ENCODE peak calls at places on chromosomes 13 and 19, in four cellular contexts. U is esophagus squamous epithelium, K is endothelial cell of umbilical vein, Q is ovary. H is an unnamed sample.
A peak's percentile ranks its signal among the peaks of the same experiment; 100 is the strongest.

GRCh38 chr19:31501427-31502195 is 152.4 kb upstream of the TSHZ3 start:
- DNase-seq in K (no peak), U (no peak), Q (no peak), H (no peak)

GRCh38 chr13:66887088-66887487 is 343.0 kb downstream of the PCDH9 start:
- DNase-seq in U (no peak), K (no peak), Q (no peak), H (no peak)

GRCh38 chr19:30755581-30755980 is 383.4 kb downstream of the ZNF536 start:
- DNase-seq in K (no peak), Q (no peak), U (no peak), H (no peak)

GRCh38 chr13:30529085-30529815 is 63.5 kb upstream of the HMGB1 start:
- DNase-seq in Q (no peak), K (no peak), U (no peak), H (no peak)

GRCh38 chr13:83065136-83065535 is 817.1 kb downstream of the SLITRK1 start:
- DNase-seq in K (no peak), U (no peak), Q (peak; percentile 59), H (no peak)

GRCh38 chr19:16297575-16298178 is 26.9 kb upstream of the KLF2 start:
- DNase-seq in Q (no peak), K (no peak), U (no peak), H (peak; percentile 61)

GRCh38 chr13:91576590-91576989 is 178.2 kb downstream of the GPC5 start:
- DNase-seq in U (no peak), Q (no peak), K (no peak), H (no peak)

GRCh38 chr19:29624489-29625210 is 18.6 kb downstream of the POP4 start:
- DNase-seq in K (no peak), U (no peak), Q (no peak), H (no peak)

GRCh38 chr19:4844348-4845179 is 13.1 kb upstream of the TICAM1 start:
- DNase-seq in U (no peak), K (no peak), Q (no peak), H (no peak)

GRCh38 chr19:20278342-20278741 is 111.3 kb downstream of the ZNF486 start:
- DNase-seq in K (no peak), Q (no peak), U (no peak), H (peak; percentile 1)

GRCh38 chr19:3465552-3465951 is 14.8 kb downstream of the SMIM24 start:
- DNase-seq in K (no peak), Q (no peak), U (no peak), H (no peak)

GRCh38 chr13:50081106-50081898 is 66.1 kb downstream of the KCNRG start:
- DNase-seq in U (peak; percentile 14), K (peak; percentile 53), Q (peak; percentile 71), H (peak; percentile 50)
- TF ChIP-seq CTCF in U (no peak), K (peak; percentile 9), Q (no peak), H (no peak)

GRCh38 chr13:96792736-96793444 is 201.4 kb downstream of the OXGR1 start:
- DNase-seq in U (no peak), Q (no peak), K (no peak), H (peak; percentile 28)

GRCh38 chr13:96796234-96796633 is 198.0 kb downstream of the OXGR1 start:
- DNase-seq in U (no peak), K (no peak), Q (no peak), H (no peak)

DNA sequence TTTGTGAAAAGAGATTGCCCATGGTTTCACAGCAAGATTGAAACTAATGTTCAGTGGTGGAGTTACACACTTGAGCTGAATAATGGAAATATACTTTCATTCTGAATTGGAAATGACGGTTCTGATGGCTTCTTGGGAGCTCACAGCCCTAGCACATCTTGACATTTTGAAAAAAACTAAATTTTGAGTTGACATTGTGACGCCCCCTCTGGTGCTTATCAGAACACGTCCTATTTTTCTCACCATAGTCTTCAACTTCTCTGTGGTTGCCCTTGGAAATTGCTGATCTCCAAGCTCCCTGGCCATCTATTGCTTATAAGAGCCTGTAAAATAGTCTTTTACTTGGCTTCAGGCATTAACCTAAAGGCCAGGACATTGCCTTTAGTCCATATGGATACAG is 202.1 kb downstream of the OXGR1 start:
- DNase-seq in K (no peak), Q (no peak), U (no peak), H (no peak)
- TF ChIP-seq CTCF in K (no peak), Q (no peak), U (no peak), H (no peak)

DNA sequence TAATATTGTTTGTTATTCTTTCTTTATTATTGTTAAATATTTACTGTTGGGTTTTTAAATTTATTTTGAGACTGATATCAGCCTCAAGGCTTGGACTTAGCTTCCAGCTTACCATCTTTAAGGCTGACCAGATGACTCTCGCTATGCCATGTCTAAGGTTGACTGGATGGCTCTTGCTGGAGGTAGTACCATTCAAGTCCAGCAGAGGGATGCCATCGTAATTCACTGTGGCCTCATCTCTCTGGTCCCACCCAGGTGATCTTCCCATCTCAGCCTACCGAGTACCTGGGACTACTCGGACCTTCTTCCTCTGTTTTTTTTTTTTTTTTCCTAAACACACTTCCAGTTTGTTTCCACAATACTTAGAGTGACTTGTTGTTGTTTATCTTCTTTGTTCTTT is 41.7 kb upstream of the ZNF91 start:
- DNase-seq in U (no peak), Q (no peak), K (no peak), H (no peak)
- TF ChIP-seq CTCF in U (no peak), Q (no peak), K (no peak), H (peak; percentile 28)

GRCh38 chr13:41313659-41314197 is 2.7 kb downstream of the NAA16 start:
- DNase-seq in Q (no peak), K (no peak), U (no peak), H (no peak)
- TF ChIP-seq CTCF in Q (no peak), K (no peak), U (no peak), H (no peak)

GRCh38 chr13:37289212-37289935 is 183.9 kb upstream of the CSNK1A1L start:
- DNase-seq in K (peak; percentile 21), U (no peak), Q (no peak), H (no peak)

GRCh38 chr13:37290691-37291090 is 185.2 kb upstream of the CSNK1A1L start:
- DNase-seq in U (no peak), K (no peak), Q (no peak), H (no peak)

GRCh38 chr13:37293295-37293694 is 187.8 kb upstream of the CSNK1A1L start:
- DNase-seq in K (no peak), U (no peak), Q (no peak), H (no peak)

GRCh38 chr13:37295573-37295972 is 190.1 kb upstream of the CSNK1A1L start:
- DNase-seq in U (no peak), K (no peak), Q (no peak), H (no peak)

GRCh38 chr13:37295046-37295445 is 189.6 kb upstream of the CSNK1A1L start:
- DNase-seq in Q (no peak), U (no peak), K (no peak), H (no peak)
- TF ChIP-seq CTCF in Q (no peak), U (no peak), K (no peak), H (no peak)

GRCh38 chr13:99467764-99468163 is 33.5 kb upstream of the TM9SF2 start:
- DNase-seq in K (no peak), Q (no peak), U (no peak), H (peak; percentile 2)
- TF ChIP-seq CTCF in K (no peak), Q (no peak), U (no peak), H (no peak)